ENCODE peak calls at places on chromosomes 16 and 17, in six cellular contexts. A, X, M, K, N and E are unnamed samples.

GRCh38 chr17:17440938-17441730 is 35.7 kb upstream of the MED9 start:
- ATAC-seq in A (no peak), X (no peak), M (no peak), K (no peak), N (no peak), E (no peak)

GRCh38 chr16:1909661-1910231 is 8.5 kb downstream of the HS3ST6 start:
- ATAC-seq in A (peak; percentile 30), X (no peak), M (peak; percentile 8), K (no peak), N (no peak), E (no peak)

GRCh38 chr17:31052187-31052889 is 42.4 kb upstream of the NF1 start:
- ATAC-seq in A (peak; percentile 86), X (peak; percentile 71), M (peak; percentile 68), K (peak; percentile 71), N (no peak), E (peak; percentile 94)

GRCh38 chr17:50536683-50537646 is 4.4 kb downstream of the EPN3 start:
- ATAC-seq in A (no peak), X (no peak), M (no peak), K (no peak), N (no peak), E (no peak)

GRCh38 chr17:4735825-4736651 is 3.6 kb upstream of the ZMYND15 start:
- ATAC-seq in A (no peak), X (no peak), M (no peak), K (no peak), N (no peak), E (no peak)

GRCh38 chr16:78768723-78769122 is 669.3 kb downstream of the WWOX start:
- ATAC-seq in A (no peak), X (no peak), M (no peak), K (no peak), N (peak; percentile 72), E (no peak)

GRCh38 chr17:4634981-4635380 is 6.5 kb downstream of the ALOX15 start:
- ATAC-seq in A (no peak), X (no peak), M (no peak), K (no peak), N (no peak), E (no peak)

GRCh38 chr17:47975815-47976190 is 4.9 kb downstream of the CDK5RAP3 start:
- ATAC-seq in A (no peak), X (no peak), M (no peak), K (no peak), N (no peak), E (no peak)

GRCh38 chr16:11410382-11411058 is 65.3 kb downstream of the RMI2 start:
- ATAC-seq in A (no peak), X (no peak), M (peak; percentile 16), K (no peak), N (no peak), E (peak; percentile 51)

GRCh38 chr17:27805520-27806146 is 5.3 kb upstream of the NOS2 start:
- ATAC-seq in A (peak; percentile 98), X (peak; percentile 94), M (peak; percentile 99), K (peak; percentile 88), N (peak; percentile 76), E (peak; percentile 91)
- TF ChIP-seq EP300 in A (no peak), X (no peak), M (no peak), K (no peak), N (no peak), E (no peak)

DNA sequence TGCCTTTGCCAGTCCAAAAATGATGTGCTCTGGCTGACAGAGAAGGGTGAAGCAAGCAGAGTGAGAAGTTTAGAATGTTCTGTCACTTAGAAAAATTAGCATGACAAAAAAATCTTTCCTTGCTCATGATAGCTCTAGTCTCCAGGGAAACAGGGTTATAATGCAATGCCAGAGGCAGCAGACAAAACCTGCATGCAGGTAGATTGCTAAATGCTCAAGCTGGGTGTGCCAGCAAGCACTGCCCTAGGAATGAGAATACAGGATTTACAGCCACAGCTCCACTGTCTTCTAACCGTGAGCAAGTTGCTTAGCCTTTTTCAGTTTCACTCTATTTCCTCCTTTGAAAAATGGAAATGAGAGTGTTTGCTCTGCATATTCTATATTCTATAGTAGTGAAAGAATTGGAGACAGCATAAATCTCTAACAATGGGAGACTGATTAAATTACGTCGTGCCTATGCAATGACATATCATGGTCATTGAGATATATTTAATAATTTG is 516.6 kb upstream of the C16orf82 start:
- ATAC-seq in A (no peak), X (no peak), M (no peak), K (no peak), N (no peak), E (no peak)
- TF ChIP-seq EP300 in A (no peak), X (no peak), M (no peak), K (no peak), N (no peak), E (no peak)

DNA sequence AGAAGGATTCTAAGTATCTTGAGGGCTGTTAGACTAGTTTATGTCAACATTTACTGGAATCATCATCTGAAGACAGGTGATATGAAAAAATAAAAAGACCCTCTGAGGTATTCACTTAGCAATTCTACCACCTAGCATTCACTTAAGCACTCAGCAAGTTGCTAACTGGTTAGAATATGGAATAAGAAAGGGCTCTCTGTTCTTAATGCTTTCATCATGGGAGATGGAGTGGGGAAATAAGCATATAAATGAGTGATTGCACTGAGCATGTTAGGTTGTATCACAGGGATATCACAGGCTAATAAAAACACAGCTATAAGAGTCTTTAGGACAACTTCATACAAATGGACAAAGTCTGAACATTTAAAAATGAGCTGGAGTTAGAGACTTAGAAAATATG is 1238.8 kb downstream of the CDH11 start:
- ATAC-seq in A (no peak), X (no peak), M (no peak), K (no peak), N (no peak), E (no peak)
- TF ChIP-seq EP300 in A (no peak), X (no peak), M (no peak), K (no peak), N (no peak), E (no peak)

GRCh38 chr17:75695141-75695829 is 26.0 kb upstream of the ITGB4 start:
- ATAC-seq in A (no peak), X (no peak), M (no peak), K (no peak), N (no peak), E (no peak)

GRCh38 chr17:75695830-75696271 is 25.4 kb upstream of the ITGB4 start:
- ATAC-seq in A (no peak), X (no peak), M (no peak), K (no peak), N (no peak), E (no peak)

GRCh38 chr17:75692976-75693375 is 25.8 kb downstream of the SAP30BP start:
- ATAC-seq in A (no peak), X (no peak), M (peak; percentile 17), K (no peak), N (no peak), E (no peak)

GRCh38 chr17:75694536-75694935 is 26.7 kb upstream of the ITGB4 start:
- ATAC-seq in A (no peak), X (no peak), M (peak; percentile 5), K (no peak), N (no peak), E (no peak)

GRCh38 chr17:75693500-75694481 is 26.7 kb downstream of the SAP30BP start:
- ATAC-seq in A (no peak), X (no peak), M (peak; percentile 70), K (peak; percentile 83), N (no peak), E (peak; percentile 91)
- TF ChIP-seq EP300 in A (no peak), X (no peak), M (no peak), K (no peak), N (no peak), E (peak; percentile 26)

GRCh38 chr17:60941028-60941427 is 263.4 kb downstream of the BCAS3 start:
- ATAC-seq in A (no peak), X (no peak), M (no peak), K (peak; percentile 62), N (no peak), E (peak; percentile 71)
- TF ChIP-seq EP300 in A (no peak), X (no peak), M (no peak), K (peak; percentile 57), N (no peak), E (no peak)

GRCh38 chr17:41777579-41778188 is 8.8 kb downstream of the JUP start:
- ATAC-seq in A (no peak), X (peak; percentile 61), M (peak; percentile 81), K (peak; percentile 81), N (no peak), E (peak; percentile 71)
- TF ChIP-seq EP300 in A (no peak), X (peak; percentile 55), M (peak; percentile 86), K (no peak), N (no peak), E (no peak)

GRCh38 chr16:75622762-75623605 is at the start of gene ADAT1:
- ATAC-seq in A (peak; percentile 92), X (peak; percentile 95), M (peak; percentile 98), K (peak; percentile 96), N (peak; percentile 97), E (peak; percentile 99)
- TF ChIP-seq EP300 in A (no peak), X (no peak), M (no peak), K (no peak), N (no peak), E (no peak)